ENCODE peak calls at places on chromosomes 4 and X, in six cellular contexts. One of them, this sample, is unnamed.

GRCh38 chrX:88982183-88982582 is 235.2 kb downstream of the CPXCR1 start:
- DNase-seq in midbrain: no peak
- DNase-seq in dorsolateral prefrontal cortex: no peak
- DNase-seq in right cardiac atrium: no peak
- DNase-seq in heart right ventricle: no peak
- DNase-seq in WERI-Rb-1: no peak
- DNase-seq in this sample: no peak

GRCh38 chr4:186957952-186958555 is 234.4 kb upstream of the FAT1 start:
- DNase-seq in midbrain: no peak
- DNase-seq in dorsolateral prefrontal cortex: no peak
- DNase-seq in right cardiac atrium: no peak
- DNase-seq in heart right ventricle: no peak
- DNase-seq in WERI-Rb-1: no peak
- DNase-seq in this sample: no peak

GRCh38 chr4:69116645-69117321 is 20.5 kb downstream of the UGT2B7 start:
- DNase-seq in midbrain: no peak
- DNase-seq in dorsolateral prefrontal cortex: no peak
- DNase-seq in right cardiac atrium: no peak
- DNase-seq in heart right ventricle: no peak
- DNase-seq in WERI-Rb-1: no peak
- DNase-seq in this sample: no peak

GRCh38 chrX:129600981-129601424 is 53.8 kb downstream of the APLN start:
- DNase-seq in midbrain: peak
- DNase-seq in dorsolateral prefrontal cortex: peak
- DNase-seq in right cardiac atrium: no peak
- DNase-seq in heart right ventricle: no peak
- DNase-seq in WERI-Rb-1: no peak
- DNase-seq in this sample: peak

GRCh38 chr4:145679520-145679919 is 426 bp upstream of the C4orf51 start:
- DNase-seq in midbrain: no peak
- DNase-seq in dorsolateral prefrontal cortex: no peak
- DNase-seq in right cardiac atrium: peak
- DNase-seq in heart right ventricle: peak
- DNase-seq in WERI-Rb-1: peak
- DNase-seq in this sample: no peak

GRCh38 chr4:55947254-55947882 is 1.4 kb upstream of the CEP135 start:
- DNase-seq in midbrain: no peak
- DNase-seq in dorsolateral prefrontal cortex: no peak
- DNase-seq in right cardiac atrium: no peak
- DNase-seq in heart right ventricle: no peak
- DNase-seq in WERI-Rb-1: no peak
- DNase-seq in this sample: no peak

GRCh38 chr4:176668324-176668723 is 124.4 kb downstream of the VEGFC start:
- DNase-seq in midbrain: no peak
- DNase-seq in dorsolateral prefrontal cortex: no peak
- DNase-seq in right cardiac atrium: no peak
- DNase-seq in heart right ventricle: no peak
- DNase-seq in WERI-Rb-1: no peak
- DNase-seq in this sample: no peak

GRCh38 chrX:115592997-115593734 is 32.2 kb downstream of the PLS3 start:
- DNase-seq in midbrain: no peak
- DNase-seq in dorsolateral prefrontal cortex: no peak
- DNase-seq in right cardiac atrium: no peak
- DNase-seq in heart right ventricle: no peak
- DNase-seq in WERI-Rb-1: no peak
- DNase-seq in this sample: no peak

GRCh38 chr4:86977621-86978184 is 42.9 kb downstream of the AFF1 start:
- DNase-seq in midbrain: no peak
- DNase-seq in dorsolateral prefrontal cortex: no peak
- DNase-seq in right cardiac atrium: no peak
- DNase-seq in heart right ventricle: no peak
- DNase-seq in WERI-Rb-1: no peak
- DNase-seq in this sample: no peak

GRCh38 chr4:78437608-78438088 is 113.9 kb upstream of the ANXA3 start:
- DNase-seq in midbrain: no peak
- DNase-seq in dorsolateral prefrontal cortex: no peak
- DNase-seq in right cardiac atrium: no peak
- DNase-seq in heart right ventricle: no peak
- DNase-seq in WERI-Rb-1: no peak
- DNase-seq in this sample: peak

GRCh38 chrX:145843196-145843595 is 25.6 kb downstream of the SLITRK2 start:
- DNase-seq in midbrain: peak
- DNase-seq in dorsolateral prefrontal cortex: peak
- DNase-seq in right cardiac atrium: peak
- DNase-seq in heart right ventricle: no peak
- DNase-seq in WERI-Rb-1: no peak
- DNase-seq in this sample: peak

GRCh38 chr4:6217716-6218381 is 17.5 kb upstream of the JAKMIP1 start:
- DNase-seq in midbrain: no peak
- DNase-seq in dorsolateral prefrontal cortex: no peak
- DNase-seq in right cardiac atrium: no peak
- DNase-seq in heart right ventricle: no peak
- DNase-seq in WERI-Rb-1: no peak
- DNase-seq in this sample: no peak

GRCh38 chr4:140078366-140078765 is 75.6 kb downstream of the MAML3 start:
- DNase-seq in midbrain: no peak
- DNase-seq in dorsolateral prefrontal cortex: no peak
- DNase-seq in right cardiac atrium: peak
- DNase-seq in heart right ventricle: peak
- DNase-seq in WERI-Rb-1: peak
- DNase-seq in this sample: no peak

GRCh38 chr4:152079543-152080293 is 318.9 kb upstream of the GATB start:
- DNase-seq in midbrain: no peak
- DNase-seq in dorsolateral prefrontal cortex: no peak
- DNase-seq in right cardiac atrium: no peak
- DNase-seq in heart right ventricle: no peak
- DNase-seq in WERI-Rb-1: no peak
- DNase-seq in this sample: no peak

GRCh38 chrX:13180807-13181206 is 136.4 kb upstream of the FAM9C start:
- DNase-seq in midbrain: no peak
- DNase-seq in dorsolateral prefrontal cortex: no peak
- DNase-seq in right cardiac atrium: no peak
- DNase-seq in heart right ventricle: no peak
- DNase-seq in WERI-Rb-1: no peak
- DNase-seq in this sample: no peak

GRCh38 chr4:87856816-87857215 is 24.0 kb downstream of the MEPE start:
- DNase-seq in midbrain: no peak
- DNase-seq in dorsolateral prefrontal cortex: no peak
- DNase-seq in right cardiac atrium: no peak
- DNase-seq in heart right ventricle: no peak
- DNase-seq in WERI-Rb-1: no peak
- DNase-seq in this sample: peak

GRCh38 chrX:16826207-16826606 is 39.9 kb downstream of the TXLNG start:
- DNase-seq in midbrain: peak
- DNase-seq in dorsolateral prefrontal cortex: no peak
- DNase-seq in right cardiac atrium: no peak
- DNase-seq in heart right ventricle: no peak
- DNase-seq in WERI-Rb-1: no peak
- DNase-seq in this sample: peak

GRCh38 chr4:158758703-158759102 is 10.1 kb upstream of the FNIP2 start:
- DNase-seq in midbrain: no peak
- DNase-seq in dorsolateral prefrontal cortex: no peak
- DNase-seq in right cardiac atrium: no peak
- DNase-seq in heart right ventricle: no peak
- DNase-seq in WERI-Rb-1: no peak
- DNase-seq in this sample: no peak

GRCh38 chr4:94877973-94878372 is 120.2 kb downstream of the BMPR1B start:
- DNase-seq in midbrain: no peak
- DNase-seq in dorsolateral prefrontal cortex: no peak
- DNase-seq in right cardiac atrium: no peak
- DNase-seq in heart right ventricle: no peak
- DNase-seq in WERI-Rb-1: no peak
- DNase-seq in this sample: no peak

GRCh38 chrX:4253092-4253491 is 539.6 kb upstream of the PRKX start:
- DNase-seq in midbrain: no peak
- DNase-seq in dorsolateral prefrontal cortex: no peak
- DNase-seq in right cardiac atrium: no peak
- DNase-seq in heart right ventricle: no peak
- DNase-seq in WERI-Rb-1: no peak
- DNase-seq in this sample: no peak

GRCh38 chr4:13546855-13547562 is 2.7 kb upstream of the NKX3-2 start:
- DNase-seq in midbrain: no peak
- DNase-seq in dorsolateral prefrontal cortex: no peak
- DNase-seq in right cardiac atrium: no peak
- DNase-seq in heart right ventricle: no peak
- DNase-seq in WERI-Rb-1: peak
- DNase-seq in this sample: no peak

GRCh38 chr4:54233128-54233696 is 4.1 kb downstream of the PDGFRA start:
- DNase-seq in midbrain: peak
- DNase-seq in dorsolateral prefrontal cortex: peak
- DNase-seq in right cardiac atrium: peak
- DNase-seq in heart right ventricle: peak
- DNase-seq in WERI-Rb-1: peak
- DNase-seq in this sample: peak

GRCh38 chrX:46255066-46255465 is 290.2 kb downstream of the ZNF674 start:
- DNase-seq in midbrain: no peak
- DNase-seq in dorsolateral prefrontal cortex: no peak
- DNase-seq in right cardiac atrium: no peak
- DNase-seq in heart right ventricle: no peak
- DNase-seq in WERI-Rb-1: no peak
- DNase-seq in this sample: no peak

This sample was measured in SK-MEL-5.